ENCODE peak calls at places on chromosome 5, in nine cellular contexts. P, A, I, X, V, Z, J, N and O are unnamed samples.

GRCh38 chr5:149352169-149352568 is 5.7 kb upstream of the PCYOX1L start:
- DNase-seq in P (no peak), A (no peak), I (no peak), X (no peak), V (no peak), Z (no peak), J (no peak), N (no peak), O (no peak)

GRCh38 chr5:54832066-54832465 is 153.3 kb downstream of the ESM1 start:
- DNase-seq in P (no peak), A (no peak), I (no peak), X (no peak), V (no peak), Z (no peak), J (no peak), N (no peak), O (no peak)

GRCh38 chr5:74919487-74919886 is 53.3 kb upstream of the FAM169A start:
- DNase-seq in P (no peak), A (no peak), I (no peak), X (no peak), V (no peak), Z (peak; percentile 18), J (no peak), N (peak; percentile 60), O (no peak)

GRCh38 chr5:61202213-61202612 is 39.9 kb upstream of the SMIM15 start:
- DNase-seq in P (no peak), A (no peak), I (no peak), X (no peak), V (no peak), Z (no peak), J (no peak), N (no peak), O (no peak)

GRCh38 chr5:125278711-125279110 is 532.3 kb upstream of the ZNF608 start:
- DNase-seq in P (no peak), A (no peak), I (no peak), X (no peak), V (no peak), Z (no peak), J (no peak), N (no peak), O (no peak)

GRCh38 chr5:66540078-66540477 is 56.1 kb upstream of the MAST4 start:
- DNase-seq in P (no peak), A (no peak), I (no peak), X (no peak), V (no peak), Z (no peak), J (no peak), N (no peak), O (no peak)

GRCh38 chr5:96717874-96718273 is 55.7 kb downstream of the CAST start:
- DNase-seq in P (no peak), A (no peak), I (no peak), X (no peak), V (no peak), Z (no peak), J (no peak), N (no peak), O (no peak)

GRCh38 chr5:14528926-14529325 is 52.7 kb upstream of the OTULINL start:
- DNase-seq in P (no peak), A (no peak), I (no peak), X (no peak), V (no peak), Z (no peak), J (no peak), N (no peak), O (no peak)

GRCh38 chr5:31632460-31632859 is 6.5 kb upstream of the PDZD2 start:
- DNase-seq in P (no peak), A (no peak), I (no peak), X (no peak), V (no peak), Z (no peak), J (no peak), N (no peak), O (no peak)

GRCh38 chr5:132411382-132411925 is 41.9 kb downstream of the SLC22A5 start:
- DNase-seq in P (no peak), A (no peak), I (peak; percentile 58), X (no peak), V (no peak), Z (peak; percentile 31), J (peak; percentile 36), N (peak; percentile 33), O (no peak)

GRCh38 chr5:74056789-74057164 is 430.8 kb downstream of the ARHGEF28 start:
- DNase-seq in P (no peak), A (no peak), I (peak; percentile 36), X (peak; percentile 29), V (no peak), Z (no peak), J (peak; percentile 34), N (peak; percentile 38), O (no peak)

GRCh38 chr5:168969341-168969863 is 331.5 kb downstream of the SLIT3 start:
- DNase-seq in P (no peak), A (no peak), I (no peak), X (no peak), V (no peak), Z (no peak), J (no peak), N (no peak), O (no peak)

GRCh38 chr5:151706906-151707305 is 20.2 kb upstream of the SPARC start:
- DNase-seq in P (no peak), A (no peak), I (no peak), X (no peak), V (no peak), Z (no peak), J (no peak), N (no peak), O (no peak)

GRCh38 chr5:149325166-149325735 is 20.0 kb upstream of the GRPEL2 start:
- DNase-seq in P (no peak), A (no peak), I (no peak), X (no peak), V (no peak), Z (no peak), J (no peak), N (no peak), O (no peak)

GRCh38 chr5:79694652-79695051 is 5.0 kb downstream of the CMYA5 start:
- DNase-seq in P (no peak), A (no peak), I (no peak), X (no peak), V (no peak), Z (no peak), J (no peak), N (peak; percentile 20), O (no peak)

GRCh38 chr5:171365351-171365750 is 22.3 kb upstream of the NPM1 start:
- DNase-seq in P (no peak), A (no peak), I (no peak), X (no peak), V (no peak), Z (no peak), J (no peak), N (no peak), O (no peak)

GRCh38 chr5:81486711-81487110 is 92.8 kb upstream of the ACOT12 start:
- DNase-seq in P (no peak), A (no peak), I (no peak), X (no peak), V (no peak), Z (no peak), J (no peak), N (no peak), O (no peak)

GRCh38 chr5:142281012-142281374 is 43.8 kb downstream of the SPRY4 start:
- DNase-seq in P (no peak), A (peak; percentile 69), I (no peak), X (no peak), V (peak; percentile 57), Z (no peak), J (no peak), N (no peak), O (no peak)
- H3K27ac ChIP-seq in P (no peak overlapping the region), A (peak overlapping the region; percentile 79), I (no peak overlapping the region), X (peak overlapping the region; percentile 64), V (peak overlapping the region; percentile 65), Z (no peak overlapping the region), J (no peak overlapping the region), N (no peak overlapping the region), O (no peak overlapping the region)

GRCh38 chr5:129137637-129138036 is 43.1 kb downstream of the ISOC1 start:
- DNase-seq in P (no peak), A (no peak), I (no peak), X (no peak), V (no peak), Z (no peak), J (no peak), N (no peak), O (no peak)

GRCh38 chr5:129133553-129133952 is 39.0 kb downstream of the ISOC1 start:
- DNase-seq in P (no peak), A (no peak), I (no peak), X (no peak), V (no peak), Z (no peak), J (no peak), N (no peak), O (no peak)

GRCh38 chr5:129135633-129136032 is 41.1 kb downstream of the ISOC1 start:
- DNase-seq in P (no peak), A (no peak), I (no peak), X (no peak), V (no peak), Z (no peak), J (no peak), N (no peak), O (no peak)
- TF ChIP-seq CTCF in P (no peak), A (peak; percentile 32), I (no peak), X (no peak), V (no peak), Z (no peak), J (no peak), N (peak; percentile 6), O (no peak)

GRCh38 chr5:102959055-102959454 is 160.9 kb downstream of the GIN1 start:
- DNase-seq in P (no peak), A (no peak), I (no peak), X (peak; percentile 18), V (no peak), Z (no peak), J (no peak), N (peak; percentile 7), O (no peak)

GRCh38 chr5:102957141-102957540 is 162.8 kb downstream of the GIN1 start:
- DNase-seq in P (no peak), A (no peak), I (no peak), X (no peak), V (no peak), Z (no peak), J (no peak), N (no peak), O (no peak)

GRCh38 chr5:102956599-102956998 is 163.3 kb downstream of the GIN1 start:
- DNase-seq in P (no peak), A (no peak), I (no peak), X (no peak), V (no peak), Z (no peak), J (no peak), N (no peak), O (no peak)

GRCh38 chr5:102955463-102955862 is 164.5 kb downstream of the GIN1 start:
- DNase-seq in P (no peak), A (no peak), I (no peak), X (no peak), V (no peak), Z (no peak), J (no peak), N (no peak), O (no peak)

GRCh38 chr5:102958481-102959011 is 161.4 kb downstream of the GIN1 start:
- DNase-seq in P (no peak), A (no peak), I (no peak), X (no peak), V (no peak), Z (no peak), J (no peak), N (peak; percentile 7), O (no peak)
- H3K27ac ChIP-seq in P (no peak overlapping the region), A (peak overlapping the region; percentile 62), I (no peak overlapping the region), X (peak overlapping the region; percentile 59), V (peak overlapping the region; percentile 80), Z (no peak overlapping the region), J (peak overlapping the region; percentile 25), N (peak overlapping the region; percentile 43), O (peak overlapping the region; percentile 17)

GRCh38 chr5:147887026-147887627 is 8.6 kb downstream of the SCGB3A2 start:
- DNase-seq in P (no peak), A (no peak), I (no peak), X (no peak), V (no peak), Z (no peak), J (peak; percentile 10), N (peak; percentile 55), O (no peak)
- TF ChIP-seq CTCF in P (peak; percentile 37), A (peak; percentile 61), I (peak; percentile 47), X (peak; percentile 40), V (peak; percentile 30), Z (no peak), J (peak; percentile 54), N (peak; percentile 72), O (peak; percentile 71)